ENCODE peak calls at places on chromosome 15, in ten cellular contexts. One of them, this sample, is unnamed.

GRCh38 chr15:54803139-54803808 is 393.5 kb downstream of the RSL24D1 start:
- DNase-seq in endothelial cell of umbilical vein: no peak
- DNase-seq in esophagus squamous epithelium: no peak
- DNase-seq in ovary: no peak
- DNase-seq in K562: no peak
- DNase-seq in breast epithelium: no peak
- DNase-seq in heart left ventricle: no peak
- DNase-seq in right lobe of liver: no peak
- DNase-seq in stomach: no peak
- DNase-seq in prostate gland: no peak
- DNase-seq in this sample: no peak

GRCh38 chr15:99845009-99845408 is 111.8 kb upstream of the LYSMD4 start:
- DNase-seq in right lobe of liver: no peak
- DNase-seq in breast epithelium: no peak
- DNase-seq in heart left ventricle: no peak
- DNase-seq in ovary: no peak
- DNase-seq in prostate gland: no peak
- DNase-seq in stomach: no peak
- DNase-seq in endothelial cell of umbilical vein: no peak
- DNase-seq in K562: no peak
- DNase-seq in esophagus squamous epithelium: no peak
- DNase-seq in this sample: no peak

GRCh38 chr15:69313437-69314000 is 14.8 kb downstream of the PAQR5 start:
- DNase-seq in heart left ventricle: no peak
- DNase-seq in right lobe of liver: no peak
- DNase-seq in K562: no peak
- DNase-seq in breast epithelium: no peak
- DNase-seq in esophagus squamous epithelium: no peak
- DNase-seq in ovary: no peak
- DNase-seq in stomach: no peak
- DNase-seq in prostate gland: no peak
- DNase-seq in endothelial cell of umbilical vein: no peak
- DNase-seq in this sample: no peak

GRCh38 chr15:48001393-48002059 is 119.3 kb upstream of the SLC24A5 start:
- DNase-seq in stomach: no peak
- DNase-seq in breast epithelium: no peak
- DNase-seq in esophagus squamous epithelium: no peak
- DNase-seq in endothelial cell of umbilical vein: no peak
- DNase-seq in right lobe of liver: no peak
- DNase-seq in prostate gland: no peak
- DNase-seq in K562: no peak
- DNase-seq in heart left ventricle: no peak
- DNase-seq in ovary: no peak
- DNase-seq in this sample: no peak

GRCh38 chr15:84023636-84024035 is 211.9 kb upstream of the GOLGA6L4 start:
- DNase-seq in esophagus squamous epithelium: no peak
- DNase-seq in K562: peak; percentile 59
- DNase-seq in breast epithelium: no peak
- DNase-seq in stomach: no peak
- DNase-seq in endothelial cell of umbilical vein: no peak
- DNase-seq in ovary: peak; percentile 41
- DNase-seq in right lobe of liver: no peak
- DNase-seq in prostate gland: peak; percentile 24
- DNase-seq in heart left ventricle: no peak
- DNase-seq in this sample: no peak

GRCh38 chr15:47756872-47757271 is 39.6 kb downstream of the SEMA6D start:
- DNase-seq in heart left ventricle: no peak
- DNase-seq in K562: no peak
- DNase-seq in stomach: no peak
- DNase-seq in right lobe of liver: no peak
- DNase-seq in prostate gland: no peak
- DNase-seq in breast epithelium: no peak
- DNase-seq in esophagus squamous epithelium: no peak
- DNase-seq in ovary: no peak
- DNase-seq in endothelial cell of umbilical vein: peak; percentile 70
- DNase-seq in this sample: no peak

GRCh38 chr15:96340611-96341464 is 10.3 kb downstream of the NR2F2 start:
- DNase-seq in ovary: peak; percentile 72
- DNase-seq in endothelial cell of umbilical vein: peak; percentile 30
- DNase-seq in breast epithelium: no peak
- DNase-seq in stomach: no peak
- DNase-seq in esophagus squamous epithelium: no peak
- DNase-seq in prostate gland: no peak
- DNase-seq in right lobe of liver: peak; percentile 52
- DNase-seq in heart left ventricle: peak; percentile 68
- DNase-seq in K562: no peak
- DNase-seq in this sample: peak; percentile 76

GRCh38 chr15:31034152-31034551 is 42.7 kb upstream of the MTMR10 start:
- DNase-seq in heart left ventricle: no peak
- DNase-seq in right lobe of liver: no peak
- DNase-seq in stomach: no peak
- DNase-seq in esophagus squamous epithelium: no peak
- DNase-seq in endothelial cell of umbilical vein: no peak
- DNase-seq in breast epithelium: no peak
- DNase-seq in K562: no peak
- DNase-seq in ovary: no peak
- DNase-seq in prostate gland: no peak
- DNase-seq in this sample: no peak

GRCh38 chr15:83943849-83944404 is 290.0 kb downstream of the ADAMTSL3 start:
- DNase-seq in stomach: no peak
- DNase-seq in right lobe of liver: no peak
- DNase-seq in K562: no peak
- DNase-seq in ovary: no peak
- DNase-seq in heart left ventricle: no peak
- DNase-seq in breast epithelium: no peak
- DNase-seq in esophagus squamous epithelium: no peak
- DNase-seq in prostate gland: no peak
- DNase-seq in endothelial cell of umbilical vein: no peak
- DNase-seq in this sample: no peak

GRCh38 chr15:25186906-25187645 is 232.3 kb downstream of the SNRPN start:
- DNase-seq in stomach: no peak
- DNase-seq in esophagus squamous epithelium: no peak
- DNase-seq in prostate gland: no peak
- DNase-seq in heart left ventricle: peak; percentile 47
- DNase-seq in right lobe of liver: no peak
- DNase-seq in endothelial cell of umbilical vein: no peak
- DNase-seq in ovary: no peak
- DNase-seq in K562: no peak
- DNase-seq in breast epithelium: no peak
- DNase-seq in this sample: no peak

GRCh38 chr15:25188051-25188450 is 233.3 kb downstream of the SNRPN start:
- DNase-seq in esophagus squamous epithelium: no peak
- DNase-seq in endothelial cell of umbilical vein: no peak
- DNase-seq in K562: no peak
- DNase-seq in breast epithelium: no peak
- DNase-seq in stomach: no peak
- DNase-seq in prostate gland: no peak
- DNase-seq in right lobe of liver: no peak
- DNase-seq in heart left ventricle: no peak
- DNase-seq in ovary: no peak
- DNase-seq in this sample: no peak

GRCh38 chr15:25188551-25189101 is 233.8 kb downstream of the SNRPN start:
- DNase-seq in stomach: no peak
- DNase-seq in heart left ventricle: no peak
- DNase-seq in K562: no peak
- DNase-seq in endothelial cell of umbilical vein: no peak
- DNase-seq in ovary: no peak
- DNase-seq in prostate gland: no peak
- DNase-seq in esophagus squamous epithelium: no peak
- DNase-seq in breast epithelium: no peak
- DNase-seq in right lobe of liver: no peak
- DNase-seq in this sample: no peak

GRCh38 chr15:25189551-25189950 is 234.8 kb downstream of the SNRPN start:
- DNase-seq in right lobe of liver: no peak
- DNase-seq in endothelial cell of umbilical vein: no peak
- DNase-seq in esophagus squamous epithelium: no peak
- DNase-seq in prostate gland: no peak
- DNase-seq in heart left ventricle: no peak
- DNase-seq in K562: no peak
- DNase-seq in breast epithelium: no peak
- DNase-seq in ovary: no peak
- DNase-seq in stomach: no peak
- DNase-seq in this sample: no peak

GRCh38 chr15:25192651-25193050 is 237.9 kb downstream of the SNRPN start:
- DNase-seq in stomach: no peak
- DNase-seq in right lobe of liver: peak; percentile 82
- DNase-seq in prostate gland: no peak
- DNase-seq in ovary: no peak
- DNase-seq in K562: no peak
- DNase-seq in breast epithelium: no peak
- DNase-seq in heart left ventricle: no peak
- DNase-seq in endothelial cell of umbilical vein: no peak
- DNase-seq in esophagus squamous epithelium: no peak
- DNase-seq in this sample: no peak
- H3K9me3 ChIP-seq in stomach: peaks cover 100% of the 10 kb centered on the region
- H3K9me3 ChIP-seq in right lobe of liver: no peaks in the 10 kb centered on the region
- H3K9me3 ChIP-seq in prostate gland: no peaks in the 10 kb centered on the region
- H3K9me3 ChIP-seq in ovary: no peaks in the 10 kb centered on the region
- H3K9me3 ChIP-seq in K562: no peaks in the 10 kb centered on the region
- H3K9me3 ChIP-seq in breast epithelium: peaks cover 53% of the 10 kb centered on the region
- H3K9me3 ChIP-seq in heart left ventricle: no peaks in the 10 kb centered on the region
- H3K9me3 ChIP-seq in endothelial cell of umbilical vein: peaks cover 8% of the 10 kb centered on the region
- H3K9me3 ChIP-seq in esophagus squamous epithelium: peaks cover 97% of the 10 kb centered on the region
- H3K9me3 ChIP-seq in this sample: peaks cover 5% of the 10 kb centered on the region

GRCh38 chr15:45377630-45378148 is 655 bp downstream of the GATM start:
- DNase-seq in esophagus squamous epithelium: no peak
- DNase-seq in ovary: peak; percentile 51
- DNase-seq in right lobe of liver: peak; percentile 72
- DNase-seq in breast epithelium: peak; percentile 55
- DNase-seq in heart left ventricle: peak; percentile 71
- DNase-seq in stomach: peak; percentile 51
- DNase-seq in prostate gland: no peak
- DNase-seq in K562: no peak
- DNase-seq in endothelial cell of umbilical vein: peak; percentile 4
- DNase-seq in this sample: peak; percentile 77

GRCh38 chr15:45376967-45377629 is 1.2 kb downstream of the GATM start:
- DNase-seq in prostate gland: no peak
- DNase-seq in ovary: no peak
- DNase-seq in stomach: no peak
- DNase-seq in esophagus squamous epithelium: no peak
- DNase-seq in K562: no peak
- DNase-seq in heart left ventricle: no peak
- DNase-seq in right lobe of liver: no peak
- DNase-seq in endothelial cell of umbilical vein: no peak
- DNase-seq in breast epithelium: no peak
- DNase-seq in this sample: no peak

GRCh38 chr15:45378913-45379262 is 544 bp upstream of the GATM start:
- DNase-seq in esophagus squamous epithelium: no peak
- DNase-seq in right lobe of liver: peak; percentile 76
- DNase-seq in K562: no peak
- DNase-seq in ovary: no peak
- DNase-seq in heart left ventricle: no peak
- DNase-seq in prostate gland: no peak
- DNase-seq in breast epithelium: no peak
- DNase-seq in stomach: no peak
- DNase-seq in endothelial cell of umbilical vein: no peak
- DNase-seq in this sample: no peak

GRCh38 chr15:45376300-45376928 is 1.9 kb downstream of the GATM start:
- DNase-seq in heart left ventricle: no peak
- DNase-seq in stomach: no peak
- DNase-seq in right lobe of liver: no peak
- DNase-seq in ovary: no peak
- DNase-seq in breast epithelium: no peak
- DNase-seq in esophagus squamous epithelium: no peak
- DNase-seq in prostate gland: no peak
- DNase-seq in endothelial cell of umbilical vein: no peak
- DNase-seq in K562: no peak
- DNase-seq in this sample: no peak

GRCh38 chr15:45378149-45378912 is at the start of gene GATM:
- DNase-seq in esophagus squamous epithelium: no peak
- DNase-seq in endothelial cell of umbilical vein: peak; percentile 82
- DNase-seq in prostate gland: peak; percentile 58
- DNase-seq in K562: no peak
- DNase-seq in right lobe of liver: peak; percentile 91
- DNase-seq in ovary: peak; percentile 88
- DNase-seq in stomach: peak; percentile 80
- DNase-seq in heart left ventricle: peak; percentile 90
- DNase-seq in breast epithelium: peak; percentile 79
- DNase-seq in this sample: peak; percentile 94
- H3K27me3 ChIP-seq in esophagus squamous epithelium: no peaks in the 10 kb centered on the region
- H3K27me3 ChIP-seq in endothelial cell of umbilical vein: peaks cover 63% of the 10 kb centered on the region
- H3K27me3 ChIP-seq in prostate gland: no peaks in the 10 kb centered on the region
- H3K27me3 ChIP-seq in K562: peaks cover 23% of the 10 kb centered on the region
- H3K27me3 ChIP-seq in right lobe of liver: no peaks in the 10 kb centered on the region
- H3K27me3 ChIP-seq in ovary: no peaks in the 10 kb centered on the region
- H3K27me3 ChIP-seq in stomach: peaks cover 11% of the 10 kb centered on the region
- H3K27me3 ChIP-seq in heart left ventricle: peaks cover 35% of the 10 kb centered on the region
- H3K27me3 ChIP-seq in breast epithelium: no peaks in the 10 kb centered on the region
- H3K27me3 ChIP-seq in this sample: no peaks in the 10 kb centered on the region

GRCh38 chr15:72915843-72916242 is 132.3 kb upstream of the ADPGK start:
- DNase-seq in stomach: no peak
- DNase-seq in heart left ventricle: no peak
- DNase-seq in esophagus squamous epithelium: no peak
- DNase-seq in right lobe of liver: no peak
- DNase-seq in breast epithelium: no peak
- DNase-seq in endothelial cell of umbilical vein: no peak
- DNase-seq in ovary: no peak
- DNase-seq in prostate gland: no peak
- DNase-seq in K562: no peak
- DNase-seq in this sample: no peak

GRCh38 chr15:72923304-72923703 is 129.0 kb upstream of the NEO1 start:
- DNase-seq in esophagus squamous epithelium: no peak
- DNase-seq in ovary: no peak
- DNase-seq in breast epithelium: no peak
- DNase-seq in right lobe of liver: no peak
- DNase-seq in prostate gland: no peak
- DNase-seq in stomach: no peak
- DNase-seq in endothelial cell of umbilical vein: no peak
- DNase-seq in K562: no peak
- DNase-seq in heart left ventricle: no peak
- DNase-seq in this sample: no peak

GRCh38 chr15:72916939-72917338 is 133.4 kb upstream of the ADPGK start:
- DNase-seq in breast epithelium: no peak
- DNase-seq in ovary: no peak
- DNase-seq in K562: no peak
- DNase-seq in esophagus squamous epithelium: no peak
- DNase-seq in prostate gland: no peak
- DNase-seq in stomach: no peak
- DNase-seq in endothelial cell of umbilical vein: no peak
- DNase-seq in right lobe of liver: no peak
- DNase-seq in heart left ventricle: no peak
- DNase-seq in this sample: no peak

GRCh38 chr15:72925661-72926060 is 126.6 kb upstream of the NEO1 start:
- DNase-seq in esophagus squamous epithelium: no peak
- DNase-seq in K562: no peak
- DNase-seq in prostate gland: no peak
- DNase-seq in endothelial cell of umbilical vein: no peak
- DNase-seq in stomach: no peak
- DNase-seq in breast epithelium: no peak
- DNase-seq in heart left ventricle: no peak
- DNase-seq in right lobe of liver: no peak
- DNase-seq in ovary: no peak
- DNase-seq in this sample: no peak

GRCh38 chr15:72919936-72920455 is 132.3 kb upstream of the NEO1 start:
- DNase-seq in right lobe of liver: no peak
- DNase-seq in esophagus squamous epithelium: no peak
- DNase-seq in heart left ventricle: no peak
- DNase-seq in prostate gland: no peak
- DNase-seq in K562: no peak
- DNase-seq in endothelial cell of umbilical vein: no peak
- DNase-seq in stomach: no peak
- DNase-seq in breast epithelium: no peak
- DNase-seq in ovary: no peak
- DNase-seq in this sample: no peak
- TF ChIP-seq POLR2A in right lobe of liver: no peak
- TF ChIP-seq POLR2A in esophagus squamous epithelium: no peak
- TF ChIP-seq POLR2A in heart left ventricle: no peak
- TF ChIP-seq POLR2A in prostate gland: no peak
- TF ChIP-seq POLR2A in K562: no peak
- TF ChIP-seq POLR2A in endothelial cell of umbilical vein: no peak
- TF ChIP-seq POLR2A in stomach: no peak
- TF ChIP-seq POLR2A in breast epithelium: no peak
- TF ChIP-seq POLR2A in ovary: no peak
- TF ChIP-seq POLR2A in this sample: no peak

GRCh38 chr15:26438718-26439117 is 334.1 kb downstream of the GABRB3 start:
- DNase-seq in heart left ventricle: no peak
- DNase-seq in prostate gland: no peak
- DNase-seq in breast epithelium: no peak
- DNase-seq in endothelial cell of umbilical vein: no peak
- DNase-seq in K562: no peak
- DNase-seq in esophagus squamous epithelium: no peak
- DNase-seq in right lobe of liver: no peak
- DNase-seq in ovary: no peak
- DNase-seq in stomach: no peak
- DNase-seq in this sample: no peak
- H3K9me3 ChIP-seq in heart left ventricle: no peaks in the 10 kb centered on the region
- H3K9me3 ChIP-seq in prostate gland: no peaks in the 10 kb centered on the region
- H3K9me3 ChIP-seq in breast epithelium: no peaks in the 10 kb centered on the region
- H3K9me3 ChIP-seq in endothelial cell of umbilical vein: peaks cover 2% of the 10 kb centered on the region
- H3K9me3 ChIP-seq in K562: no peaks in the 10 kb centered on the region
- H3K9me3 ChIP-seq in esophagus squamous epithelium: peaks cover 4% of the 10 kb centered on the region
- H3K9me3 ChIP-seq in right lobe of liver: no peaks in the 10 kb centered on the region
- H3K9me3 ChIP-seq in ovary: no peaks in the 10 kb centered on the region
- H3K9me3 ChIP-seq in stomach: peaks cover 6% of the 10 kb centered on the region
- H3K9me3 ChIP-seq in this sample: no peaks in the 10 kb centered on the region

This sample was measured in sigmoid colon.